ENCODE peak calls at places on chromosomes 2 and 18, in seven cellular contexts. Y, B, D, I, E, L and Z are unnamed samples.

GRCh38 chr2:86251840-86252266 is 52.6 kb downstream of the MRPL35 start:
- DNase-seq in I (peak), E (no peak), D (peak), B (no peak), L (no peak), Y (no peak), Z (no peak)

GRCh38 chr2:207725815-207726578 is 14.6 kb downstream of the CCNYL1 start:
- DNase-seq in E (no peak), Y (peak), I (no peak), D (no peak), B (no peak), L (no peak), Z (no peak)

GRCh38 chr18:62715829-62716678 is 713 bp downstream of the PHLPP1 start:
- DNase-seq in E (no peak), D (peak), Y (peak), B (peak), L (no peak), I (no peak), Z (peak)

GRCh38 chr2:199273043-199273647 is 184.6 kb downstream of the SATB2 start:
- DNase-seq in Y (no peak), B (no peak), D (no peak), L (no peak), E (no peak), I (no peak), Z (no peak)

GRCh38 chr18:77208969-77209368 is 40.7 kb upstream of the GALR1 start:
- DNase-seq in E (no peak), D (no peak), Y (no peak), I (no peak), B (peak), L (peak), Z (peak)

GRCh38 chr18:43887491-43887890 is 610.2 kb upstream of the SYT4 start:
- DNase-seq in B (no peak), L (no peak), D (no peak), I (no peak), E (peak), Y (no peak), Z (no peak)

GRCh38 chr2:169302364-169302763 is 60.0 kb downstream of the LRP2 start:
- DNase-seq in E (no peak), I (no peak), B (no peak), Y (no peak), L (no peak), D (no peak), Z (no peak)

GRCh38 chr18:35137632-35138031 is 96.4 kb downstream of the MAPRE2 start:
- DNase-seq in D (peak), L (no peak), Y (no peak), I (no peak), E (no peak), B (no peak), Z (no peak)

GRCh38 chr18:2961828-2962227 is 51.1 kb downstream of the LPIN2 start:
- DNase-seq in D (no peak), L (no peak), Y (peak), E (no peak), B (no peak), I (no peak), Z (no peak)

GRCh38 chr2:52144588-52144987 is 1112.7 kb upstream of the NRXN1 start:
- DNase-seq in D (no peak), I (no peak), B (no peak), E (no peak), L (no peak), Y (no peak), Z (no peak)

GRCh38 chr18:67154979-67155378 is 361.5 kb downstream of the DSEL start:
- DNase-seq in E (peak), B (no peak), L (no peak), Y (no peak), D (no peak), I (no peak), Z (no peak)

GRCh38 chr18:5669585-5669984 is 125.8 kb upstream of the EPB41L3 start:
- DNase-seq in D (no peak), Y (no peak), L (no peak), E (no peak), I (no peak), B (no peak), Z (no peak)

GRCh38 chr2:85886585-85886984 is 2.2 kb downstream of the ST3GAL5 start:
- DNase-seq in D (peak), L (no peak), E (no peak), I (no peak), B (no peak), Y (no peak), Z (no peak)

GRCh38 chr2:18413794-18414396 is 146.6 kb downstream of the RDH14 start:
- DNase-seq in I (no peak), Y (no peak), L (no peak), B (no peak), E (no peak), D (no peak), Z (no peak)
- TF ChIP-seq TAF1 in I (no peak), Y (no peak), L (no peak), B (no peak), E (no peak), D (no peak), Z (no peak)

DNA sequence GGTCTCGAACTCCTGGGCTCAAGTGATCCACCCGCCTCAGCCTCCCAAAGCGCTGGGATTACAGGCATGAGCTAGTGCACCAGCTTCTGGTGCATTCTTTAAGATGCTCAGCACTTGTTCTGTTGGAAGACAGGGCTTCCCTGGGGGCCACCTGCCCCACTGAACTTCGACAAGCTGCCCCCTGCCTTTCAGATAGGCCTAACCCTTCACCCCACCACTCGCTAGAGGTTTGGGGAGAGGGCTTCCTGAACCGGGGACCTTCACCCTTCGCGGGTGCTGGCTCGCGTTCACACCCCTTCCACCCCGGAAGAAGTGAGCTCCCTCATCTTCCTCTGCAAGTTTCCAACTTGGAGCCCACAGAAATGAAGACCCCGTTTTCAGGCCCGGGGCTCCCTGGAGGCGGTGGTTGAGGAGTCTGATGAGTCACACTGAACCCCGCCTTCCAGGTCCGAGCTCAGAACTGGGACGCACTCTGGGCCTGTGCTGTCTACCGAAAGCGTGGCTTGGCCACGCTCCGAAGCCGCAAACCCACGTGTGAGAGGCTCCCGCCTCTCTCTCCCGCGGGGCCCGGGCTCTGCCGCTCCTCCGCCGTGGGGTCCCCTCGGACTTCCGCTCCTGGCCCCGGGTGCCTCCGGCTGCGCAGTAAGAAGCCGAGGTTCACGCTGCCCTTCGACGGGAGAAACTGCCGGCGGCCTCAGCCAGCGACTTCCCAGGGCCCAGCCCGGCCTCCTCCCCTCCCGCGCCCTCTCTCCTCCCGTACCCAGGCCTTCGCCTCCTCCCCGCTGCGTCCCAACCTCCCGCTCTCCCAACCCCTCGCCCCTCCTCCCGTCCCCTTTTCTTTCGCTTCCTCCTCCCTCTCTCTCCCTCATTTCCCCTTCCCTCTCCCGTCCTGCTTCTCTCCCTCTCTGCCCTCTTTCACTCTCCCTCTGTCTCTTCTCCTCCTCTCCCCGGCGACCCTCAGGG is 47.5 kb upstream of the SP3 start:
- DNase-seq in Y (no peak), D (no peak), B (peak), E (no peak), I (no peak), L (no peak), Z (peak)
- TF ChIP-seq TAF1 in Y (no peak), D (no peak), B (no peak), E (peak), I (no peak), L (no peak), Z (no peak)

DNA sequence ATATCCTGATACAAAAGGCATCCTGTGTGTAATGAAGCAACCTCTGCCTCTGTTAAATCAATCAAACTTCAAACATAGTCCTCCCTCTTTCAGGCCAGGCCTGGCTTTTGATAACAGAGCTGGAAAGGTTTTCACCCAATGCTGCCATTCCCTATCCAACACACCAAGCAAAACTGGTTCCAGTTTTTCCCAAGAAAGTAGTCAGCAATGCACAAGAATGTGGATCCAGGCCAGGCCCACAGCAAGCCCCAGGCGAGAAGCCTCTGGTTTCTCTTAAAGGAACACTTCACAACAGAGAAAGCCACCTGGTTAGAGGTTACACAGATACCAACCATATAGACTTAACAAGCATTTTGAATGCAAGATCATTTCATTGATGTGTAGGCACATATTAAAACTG is 49.2 kb upstream of the CCDC150 start:
- DNase-seq in L (no peak), I (no peak), B (no peak), Y (no peak), E (no peak), D (no peak), Z (no peak)
- TF ChIP-seq TAF1 in L (no peak), I (no peak), B (no peak), Y (no peak), E (no peak), D (no peak), Z (no peak)

GRCh38 chr2:230964136-230964730 is 31.7 kb upstream of the SPATA3 start:
- DNase-seq in Y (no peak), D (no peak), B (no peak), E (no peak), L (no peak), I (no peak), Z (no peak)
- TF ChIP-seq TAF1 in Y (no peak), D (no peak), B (no peak), E (no peak), L (no peak), I (no peak), Z (no peak)

DNA sequence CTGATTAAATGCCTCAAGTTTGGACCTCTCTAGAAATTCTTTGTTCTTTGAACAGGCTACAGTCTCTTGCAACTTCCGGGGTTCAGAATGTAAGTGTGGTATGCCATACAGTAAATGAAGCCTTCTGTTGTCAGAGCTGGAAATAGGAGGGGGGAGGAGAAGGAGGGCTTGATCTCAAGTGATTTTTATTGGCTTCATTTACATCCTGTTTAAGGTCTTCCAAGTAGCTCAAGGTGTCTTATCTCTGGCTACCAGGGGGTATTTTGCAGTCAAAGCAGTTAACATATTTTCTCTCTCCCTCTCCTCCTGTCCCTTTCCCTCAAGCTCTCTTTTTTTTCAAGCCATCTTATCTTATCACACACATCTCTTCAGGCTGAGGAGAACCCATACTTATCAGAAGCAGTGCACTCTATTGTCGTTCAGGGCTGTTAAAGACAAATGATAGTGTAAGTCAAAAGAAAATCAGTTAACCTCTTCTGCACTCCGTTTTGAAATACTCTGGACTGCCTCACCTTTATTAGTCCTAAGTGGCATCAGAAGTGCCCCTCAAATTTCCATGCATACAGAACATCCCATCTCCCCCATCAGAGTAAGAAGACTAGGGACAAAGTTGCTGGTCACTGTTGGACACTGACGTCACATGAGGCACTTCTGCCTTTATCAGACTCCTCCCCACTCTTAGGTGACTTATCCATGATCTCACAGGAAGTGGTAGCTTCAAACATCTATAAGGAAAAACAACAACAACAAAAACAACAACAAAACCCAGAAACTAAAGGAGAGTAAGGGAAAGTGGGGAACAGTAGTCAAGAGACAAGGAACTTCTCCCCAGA is 112.1 kb downstream of the ZNF521 start:
- DNase-seq in B (no peak), L (no peak), Y (no peak), D (peak), I (no peak), E (no peak), Z (no peak)
- TF ChIP-seq TAF1 in B (no peak), L (no peak), Y (no peak), D (no peak), I (no peak), E (no peak), Z (no peak)

DNA sequence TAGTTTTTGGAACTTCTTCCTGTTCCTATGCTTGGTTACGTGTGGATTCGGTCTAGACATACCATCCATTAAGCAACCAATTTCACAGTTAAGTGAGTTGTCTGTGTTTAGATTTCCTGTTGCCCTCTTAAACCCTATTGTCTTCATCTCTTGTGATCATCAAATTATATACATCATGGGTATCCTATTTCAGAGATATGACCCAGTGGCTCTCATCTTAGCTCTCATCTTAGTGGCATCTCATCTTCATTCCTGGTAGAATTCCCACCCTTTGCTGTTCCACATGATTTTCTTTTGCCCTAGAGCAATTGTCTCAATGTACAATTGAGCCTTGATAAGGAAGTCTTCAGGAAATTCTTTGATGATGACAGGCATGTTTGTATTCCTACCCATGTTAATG is 29.4 kb upstream of the FN1 start:
- DNase-seq in I (no peak), L (no peak), Y (no peak), D (no peak), B (no peak), E (no peak), Z (no peak)
- TF ChIP-seq TAF1 in I (no peak), L (no peak), Y (no peak), D (no peak), B (no peak), E (no peak), Z (no peak)

GRCh38 chr2:238277695-238278094 is 10.7 kb downstream of the PER2 start:
- DNase-seq in L (no peak), I (no peak), E (no peak), D (no peak), B (no peak), Y (no peak), Z (no peak)
- TF ChIP-seq TAF1 in L (no peak), I (no peak), E (no peak), D (no peak), B (no peak), Y (no peak), Z (no peak)